ENCODE peak calls at places on chromosomes 3 and 15, in six cellular contexts. O is NCI-H1417 treated with DMSO at 0.1 percent for 48 hours, Q is Right ventricle myocardium superior, B is T-cell, F is Peyer's patch, U is neuronal stem cell. T is an unnamed sample.

GRCh38 chr3:48403533-48404439 is 26.1 kb downstream of the PLXNB1 start:
- DNase-seq in O (no peak), Q (no peak), B (no peak), F (peak; percentile 31), U (no peak), T (no peak)

GRCh38 chr15:52220896-52221660 is 29.9 kb upstream of the GNB5 start:
- DNase-seq in O (no peak), Q (no peak), B (no peak), F (no peak), U (no peak), T (no peak)

GRCh38 chr3:114623420-114624046 is 329.7 kb downstream of the TIGIT start:
- DNase-seq in O (no peak), Q (no peak), B (no peak), F (no peak), U (no peak), T (no peak)

GRCh38 chr3:26484140-26484539 is 138.4 kb upstream of the LRRC3B start:
- DNase-seq in O (no peak), Q (no peak), B (no peak), F (no peak), U (peak; percentile 2), T (peak; percentile 53)

GRCh38 chr3:50208677-50209344 is 3.7 kb downstream of the SLC38A3 start:
- DNase-seq in O (no peak), Q (no peak), B (no peak), F (no peak), U (no peak), T (no peak)

GRCh38 chr3:196569003-196569516 is 600 bp downstream of the FBXO45 start:
- DNase-seq in O (no peak), Q (peak; percentile 56), B (peak; percentile 43), F (peak; percentile 74), U (no peak), T (no peak)

GRCh38 chr3:30370681-30371271 is 235.6 kb upstream of the TGFBR2 start:
- DNase-seq in O (no peak), Q (no peak), B (no peak), F (no peak), U (no peak), T (no peak)

GRCh38 chr3:17737591-17737990 is 4.8 kb downstream of the TBC1D5 start:
- DNase-seq in O (no peak), Q (no peak), B (no peak), F (no peak), U (no peak), T (no peak)

GRCh38 chr15:40743921-40744809 is 10.9 kb downstream of the RMDN3 start:
- DNase-seq in O (no peak), Q (peak; percentile 52), B (peak; percentile 50), F (peak; percentile 71), U (no peak), T (no peak)

GRCh38 chr15:27977656-27978055 is 121.5 kb downstream of the OCA2 start:
- DNase-seq in O (no peak), Q (no peak), B (no peak), F (no peak), U (no peak), T (no peak)

GRCh38 chr15:55586808-55587207 is 1.3 kb downstream of the PYGO1 start:
- DNase-seq in O (no peak), Q (no peak), B (no peak), F (no peak), U (no peak), T (no peak)

T was measured in neural progenitor cell.